ENCODE peak calls at places on chromosomes 4 and X, in nine cellular contexts. P is psoas muscle, L is right atrium auricular region, N is HFF-Myc, S is upper lobe of right lung, I is WERI-Rb-1, U is fibroblast of lung, Q is Calu3, C is GM23338. W is an unnamed sample.

GRCh38 chr4:40486534-40486933 is 143.1 kb downstream of the RBM47 start:
- DNase-seq in P (no peak), L (no peak), N (peak; percentile 3), S (no peak), I (no peak), U (peak; percentile 40), Q (no peak), C (no peak), W (no peak)

GRCh38 chr4:7255996-7256395 is 63.7 kb downstream of the SORCS2 start:
- DNase-seq in P (no peak), L (no peak), N (no peak), S (no peak), I (no peak), U (no peak), Q (no peak), C (no peak), W (no peak)

GRCh38 chrX:140510306-140510676 is 5.4 kb upstream of the SOX3 start:
- DNase-seq in P (no peak), L (no peak), N (no peak), S (no peak), I (no peak), U (no peak), Q (no peak), C (peak; percentile 45), W (no peak)

GRCh38 chr4:125198916-125199315 is 115.8 kb upstream of the FAT4 start:
- DNase-seq in P (no peak), L (no peak), N (no peak), S (no peak), I (no peak), U (peak; percentile 36), Q (no peak), C (no peak), W (peak; percentile 42)

GRCh38 chr4:74158561-74159396 is 861 bp downstream of the MTHFD2L start:
- DNase-seq in P (no peak), L (no peak), N (no peak), S (no peak), I (no peak), U (peak; percentile 29), Q (no peak), C (no peak), W (no peak)

GRCh38 chrX:25005382-25006185 is 10.2 kb downstream of the ARX start:
- DNase-seq in P (no peak), L (no peak), N (no peak), S (no peak), I (no peak), U (no peak), Q (no peak), C (no peak), W (no peak)

GRCh38 chr4:158521490-158522111 is at the start of gene RXFP1:
- DNase-seq in P (no peak), L (no peak), N (no peak), S (no peak), I (no peak), U (no peak), Q (no peak), C (no peak), W (no peak)

GRCh38 chr4:139297001-139297410 is 4.3 kb upstream of the NAA15 start:
- DNase-seq in P (no peak), L (no peak), N (no peak), S (no peak), I (no peak), U (peak; percentile 56), Q (no peak), C (no peak), W (no peak)

GRCh38 chrX:13396887-13397286 is 77.0 kb upstream of the ATXN3L start:
- DNase-seq in P (no peak), L (no peak), N (no peak), S (no peak), I (no peak), U (peak; percentile 74), Q (no peak), C (no peak), W (no peak)

GRCh38 chr4:186167605-186168004 is 23.8 kb upstream of the CYP4V2 start:
- DNase-seq in P (no peak), L (no peak), N (no peak), S (no peak), I (no peak), U (no peak), Q (no peak), C (peak; percentile 0), W (no peak)

GRCh38 chr4:113699772-113700171 is 61.8 kb downstream of the CAMK2D start:
- DNase-seq in P (no peak), L (no peak), N (no peak), S (no peak), I (no peak), U (peak; percentile 62), Q (no peak), C (no peak), W (no peak)

GRCh38 chr4:92359481-92359880 is 55.7 kb downstream of the GRID2 start:
- DNase-seq in P (no peak), L (no peak), N (no peak), S (no peak), I (no peak), U (no peak), Q (no peak), C (peak; percentile 47), W (no peak)

GRCh38 chr4:46850026-46850425 is 59.0 kb downstream of the COX7B2 start:
- DNase-seq in P (no peak), L (no peak), N (no peak), S (no peak), I (no peak), U (no peak), Q (no peak), C (no peak), W (no peak)

GRCh38 chr4:46839128-46839527 is 69.9 kb downstream of the COX7B2 start:
- DNase-seq in P (no peak), L (no peak), N (no peak), S (no peak), I (no peak), U (no peak), Q (no peak), C (peak; percentile 61), W (no peak)

DNA sequence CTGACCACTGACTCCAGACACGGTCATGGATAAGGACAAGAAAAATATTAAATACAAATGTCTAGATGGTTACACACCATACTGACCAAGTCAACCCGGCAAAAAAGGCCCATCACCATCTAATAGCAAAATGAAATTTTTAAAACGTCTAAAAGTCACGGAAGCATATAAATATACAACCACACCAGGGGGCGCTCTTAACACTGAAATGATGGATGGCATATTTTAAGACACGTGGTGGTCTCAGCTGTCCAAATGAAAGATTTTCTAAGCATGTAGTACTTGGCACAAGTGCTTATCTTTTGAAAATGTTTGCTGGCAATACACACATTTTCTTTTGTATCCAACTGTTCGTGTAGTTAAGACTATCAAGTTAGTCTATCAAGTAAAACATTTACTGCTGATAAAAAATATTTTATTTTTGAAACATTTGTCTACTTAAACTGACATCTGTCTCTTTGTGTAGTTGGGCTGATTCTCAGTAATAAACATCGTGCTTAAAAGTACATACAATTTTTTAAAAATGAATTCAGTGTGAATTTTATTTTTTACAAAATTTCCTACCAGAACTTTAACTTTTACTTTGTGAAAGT is 64.6 kb downstream of the COX7B2 start:
- DNase-seq in P (no peak), L (no peak), N (peak; percentile 27), S (no peak), I (peak; percentile 52), U (peak; percentile 62), Q (peak; percentile 53), C (peak; percentile 82), W (peak; percentile 43)
- TF ChIP-seq CTCF in P (peak; percentile 31), L (peak; percentile 61), N (peak; percentile 52), S (peak; percentile 59), I (peak; percentile 44), U (peak; percentile 66), Q (peak; percentile 59), C (peak; percentile 71), W (peak; percentile 63)

GRCh38 chrX:70998402-70999027 is 67.6 kb upstream of the SLC7A3 start:
- DNase-seq in P (no peak), L (no peak), N (peak; percentile 17), S (no peak), I (peak; percentile 34), U (peak; percentile 65), Q (peak; percentile 26), C (peak; percentile 65), W (no peak)
- TF ChIP-seq CTCF in P (no peak), L (no peak), N (peak; percentile 28), S (peak; percentile 26), I (peak; percentile 41), U (peak; percentile 42), Q (no peak), C (peak; percentile 81), W (peak; percentile 56)

GRCh38 chr4:99201687-99202086 is 17.4 kb downstream of the ADH6 start:
- DNase-seq in P (no peak), L (no peak), N (no peak), S (no peak), I (no peak), U (no peak), Q (no peak), C (no peak), W (no peak)

GRCh38 chr4:99200148-99200547 is 18.9 kb downstream of the ADH6 start:
- DNase-seq in P (no peak), L (no peak), N (no peak), S (no peak), I (no peak), U (no peak), Q (no peak), C (no peak), W (no peak)

GRCh38 chr4:99205104-99205979 is 13.7 kb downstream of the ADH6 start:
- DNase-seq in P (no peak), L (peak; percentile 67), N (peak; percentile 17), S (no peak), I (peak; percentile 25), U (no peak), Q (no peak), C (peak; percentile 66), W (no peak)

GRCh38 chr4:99202094-99202493 is 17.0 kb downstream of the ADH6 start:
- DNase-seq in P (no peak), L (no peak), N (no peak), S (no peak), I (no peak), U (no peak), Q (no peak), C (no peak), W (no peak)

DNA sequence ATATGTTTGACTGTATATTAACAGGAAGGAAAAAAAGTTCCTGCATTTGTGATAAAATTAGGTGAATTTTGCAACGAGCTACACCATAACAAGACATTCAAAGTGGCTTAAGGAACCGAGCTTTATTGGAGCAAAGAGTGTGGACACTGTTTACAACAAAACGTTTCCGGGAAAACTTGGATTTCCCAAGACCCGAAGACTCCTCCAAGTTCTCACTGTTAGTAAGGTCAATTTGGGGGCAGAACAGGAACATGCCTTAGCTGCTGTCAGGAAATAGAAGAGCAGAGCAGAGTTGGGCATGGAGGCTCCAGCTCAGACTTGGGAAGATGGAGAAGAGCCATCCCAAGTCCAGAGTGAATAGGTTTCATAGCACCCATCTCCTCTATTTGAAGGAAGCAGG is 16.5 kb downstream of the ADH6 start:
- DNase-seq in P (no peak), L (peak; percentile 62), N (no peak), S (no peak), I (no peak), U (no peak), Q (no peak), C (no peak), W (no peak)
- TF ChIP-seq CTCF in P (no peak), L (no peak), N (no peak), S (no peak), I (no peak), U (no peak), Q (no peak), C (no peak), W (no peak)

DNA sequence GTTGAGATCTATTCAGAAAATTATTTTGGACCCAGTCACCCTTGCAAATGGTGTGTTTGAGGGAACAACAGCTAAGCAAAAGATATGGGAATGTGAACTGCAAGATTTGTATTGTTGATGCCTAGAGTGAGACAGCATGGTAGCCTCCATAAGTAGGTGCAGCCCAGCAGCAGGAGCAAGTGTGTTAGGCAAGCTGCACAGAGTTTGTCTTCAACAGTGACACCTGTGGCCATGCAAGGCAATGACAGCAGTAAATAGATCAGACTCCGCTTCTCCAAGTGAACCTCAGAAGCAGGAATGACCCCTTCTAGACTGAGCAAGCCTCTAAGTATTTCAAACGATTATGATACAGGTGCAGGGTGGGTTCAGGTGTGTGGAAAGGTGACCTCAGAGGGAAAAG is 133.4 kb upstream of the MSX1 start:
- DNase-seq in P (no peak), L (no peak), N (no peak), S (no peak), I (no peak), U (no peak), Q (no peak), C (no peak), W (no peak)
- TF ChIP-seq CTCF in P (no peak), L (no peak), N (peak; percentile 38), S (no peak), I (peak; percentile 70), U (no peak), Q (no peak), C (peak; percentile 52), W (peak; percentile 28)

W was measured in Panc1.